ENCODE peak calls at places on chromosomes 11 and 22, in seven cellular contexts. One of them, this sample, is unnamed.

GRCh38 chr11:125662689-125663088 is 18.0 kb downstream of the ACRV1 start:
- DNase-seq in B cell: no peak
- DNase-seq in endothelial cell: no peak
- DNase-seq in astrocyte of the spinal cord: no peak
- DNase-seq in PC-3: no peak
- DNase-seq in fibroblast of lung: no peak
- DNase-seq in left lung: no peak
- DNase-seq in this sample: no peak

GRCh38 chr11:67634366-67635230 is 4.9 kb upstream of the NUDT8 start:
- DNase-seq in B cell: peak
- DNase-seq in left lung: peak
- DNase-seq in astrocyte of the spinal cord: no peak
- DNase-seq in fibroblast of lung: no peak
- DNase-seq in PC-3: no peak
- DNase-seq in endothelial cell: no peak
- DNase-seq in this sample: no peak

GRCh38 chr11:36146437-36146836 is 142.8 kb downstream of the COMMD9 start:
- DNase-seq in fibroblast of lung: peak
- DNase-seq in left lung: no peak
- DNase-seq in B cell: no peak
- DNase-seq in endothelial cell: no peak
- DNase-seq in PC-3: no peak
- DNase-seq in astrocyte of the spinal cord: no peak
- DNase-seq in this sample: no peak

GRCh38 chr11:117146521-117146920 is 2.4 kb downstream of the PAFAH1B2 start:
- DNase-seq in astrocyte of the spinal cord: peak
- DNase-seq in left lung: no peak
- DNase-seq in fibroblast of lung: peak
- DNase-seq in endothelial cell: no peak
- DNase-seq in B cell: no peak
- DNase-seq in PC-3: no peak
- DNase-seq in this sample: no peak

GRCh38 chr11:128488471-128488870 is 98.9 kb downstream of the ETS1 start:
- DNase-seq in astrocyte of the spinal cord: peak
- DNase-seq in endothelial cell: no peak
- DNase-seq in PC-3: peak
- DNase-seq in fibroblast of lung: peak
- DNase-seq in left lung: no peak
- DNase-seq in B cell: no peak
- DNase-seq in this sample: peak

GRCh38 chr11:29623144-29623722 is 393.6 kb downstream of the KCNA4 start:
- DNase-seq in astrocyte of the spinal cord: no peak
- DNase-seq in endothelial cell: no peak
- DNase-seq in PC-3: no peak
- DNase-seq in B cell: no peak
- DNase-seq in fibroblast of lung: no peak
- DNase-seq in left lung: no peak
- DNase-seq in this sample: no peak

GRCh38 chr11:134835561-134835960 is 423.5 kb upstream of the B3GAT1 start:
- DNase-seq in fibroblast of lung: no peak
- DNase-seq in PC-3: no peak
- DNase-seq in astrocyte of the spinal cord: no peak
- DNase-seq in B cell: no peak
- DNase-seq in left lung: no peak
- DNase-seq in endothelial cell: no peak
- DNase-seq in this sample: no peak

GRCh38 chr11:118792642-118793124 is 1.7 kb upstream of the DDX6 start:
- DNase-seq in B cell: peak
- DNase-seq in endothelial cell: peak
- DNase-seq in PC-3: peak
- DNase-seq in fibroblast of lung: peak
- DNase-seq in astrocyte of the spinal cord: peak
- DNase-seq in left lung: peak
- DNase-seq in this sample: peak

GRCh38 chr11:62804310-62805043 is 763 bp downstream of the NXF1 start:
- DNase-seq in B cell: no peak
- DNase-seq in endothelial cell: no peak
- DNase-seq in fibroblast of lung: peak
- DNase-seq in astrocyte of the spinal cord: peak
- DNase-seq in left lung: no peak
- DNase-seq in PC-3: peak
- DNase-seq in this sample: peak

GRCh38 chr11:70628881-70629844 is 230.8 kb downstream of the CTTN start:
- DNase-seq in endothelial cell: no peak
- DNase-seq in B cell: no peak
- DNase-seq in astrocyte of the spinal cord: no peak
- DNase-seq in PC-3: no peak
- DNase-seq in left lung: peak
- DNase-seq in fibroblast of lung: no peak
- DNase-seq in this sample: no peak

GRCh38 chr22:25388866-25389540 is 169.6 kb downstream of the CRYBB2 start:
- DNase-seq in left lung: no peak
- DNase-seq in PC-3: no peak
- DNase-seq in B cell: no peak
- DNase-seq in endothelial cell: no peak
- DNase-seq in fibroblast of lung: no peak
- DNase-seq in astrocyte of the spinal cord: no peak
- DNase-seq in this sample: no peak

GRCh38 chr11:94729352-94729751 is 38.8 kb upstream of the AMOTL1 start:
- DNase-seq in PC-3: no peak
- DNase-seq in B cell: no peak
- DNase-seq in fibroblast of lung: no peak
- DNase-seq in endothelial cell: no peak
- DNase-seq in astrocyte of the spinal cord: no peak
- DNase-seq in left lung: no peak
- DNase-seq in this sample: no peak

GRCh38 chr22:44676441-44677298 is 25.3 kb upstream of the PRR5 start:
- DNase-seq in left lung: no peak
- DNase-seq in endothelial cell: no peak
- DNase-seq in B cell: no peak
- DNase-seq in astrocyte of the spinal cord: no peak
- DNase-seq in PC-3: no peak
- DNase-seq in fibroblast of lung: no peak
- DNase-seq in this sample: no peak

GRCh38 chr11:7576671-7577225 is 62.9 kb downstream of the PPFIBP2 start:
- DNase-seq in fibroblast of lung: peak
- DNase-seq in B cell: no peak
- DNase-seq in PC-3: no peak
- DNase-seq in endothelial cell: no peak
- DNase-seq in left lung: no peak
- DNase-seq in astrocyte of the spinal cord: no peak
- DNase-seq in this sample: no peak

GRCh38 chr11:64267207-64267945 is 16.0 kb downstream of the PLCB3 start:
- DNase-seq in left lung: no peak
- DNase-seq in astrocyte of the spinal cord: no peak
- DNase-seq in PC-3: no peak
- DNase-seq in fibroblast of lung: no peak
- DNase-seq in endothelial cell: no peak
- DNase-seq in B cell: no peak
- DNase-seq in this sample: no peak

GRCh38 chr11:111574373-111575230 is 27.6 kb upstream of the SIK2 start:
- DNase-seq in endothelial cell: no peak
- DNase-seq in astrocyte of the spinal cord: no peak
- DNase-seq in PC-3: no peak
- DNase-seq in B cell: no peak
- DNase-seq in left lung: no peak
- DNase-seq in fibroblast of lung: no peak
- DNase-seq in this sample: no peak

GRCh38 chr11:117189191-117189940 is 9.8 kb upstream of the TAGLN start:
- DNase-seq in PC-3: no peak
- DNase-seq in left lung: peak
- DNase-seq in astrocyte of the spinal cord: no peak
- DNase-seq in fibroblast of lung: no peak
- DNase-seq in endothelial cell: no peak
- DNase-seq in B cell: peak
- DNase-seq in this sample: no peak

GRCh38 chr11:27532652-27533325 is 26.2 kb upstream of the LIN7C start:
- DNase-seq in PC-3: no peak
- DNase-seq in fibroblast of lung: peak
- DNase-seq in B cell: no peak
- DNase-seq in left lung: no peak
- DNase-seq in astrocyte of the spinal cord: peak
- DNase-seq in endothelial cell: no peak
- DNase-seq in this sample: no peak

GRCh38 chr11:44333271-44334218 is 23.6 kb upstream of the ALX4 start:
- DNase-seq in fibroblast of lung: peak
- DNase-seq in B cell: no peak
- DNase-seq in left lung: no peak
- DNase-seq in PC-3: no peak
- DNase-seq in astrocyte of the spinal cord: no peak
- DNase-seq in endothelial cell: no peak
- DNase-seq in this sample: no peak

GRCh38 chr22:35322893-35323292 is 23.2 kb downstream of the TOM1 start:
- DNase-seq in B cell: no peak
- DNase-seq in fibroblast of lung: no peak
- DNase-seq in endothelial cell: no peak
- DNase-seq in left lung: no peak
- DNase-seq in astrocyte of the spinal cord: no peak
- DNase-seq in PC-3: no peak
- DNase-seq in this sample: no peak

GRCh38 chr11:21037836-21038235 is 368.4 kb downstream of the NELL1 start:
- DNase-seq in PC-3: no peak
- DNase-seq in fibroblast of lung: no peak
- DNase-seq in astrocyte of the spinal cord: no peak
- DNase-seq in endothelial cell: no peak
- DNase-seq in B cell: no peak
- DNase-seq in left lung: no peak
- DNase-seq in this sample: no peak

GRCh38 chr11:18485905-18486528 is 30.4 kb downstream of the LDHAL6A start:
- DNase-seq in fibroblast of lung: no peak
- DNase-seq in PC-3: no peak
- DNase-seq in astrocyte of the spinal cord: no peak
- DNase-seq in left lung: no peak
- DNase-seq in endothelial cell: no peak
- DNase-seq in B cell: no peak
- DNase-seq in this sample: no peak

GRCh38 chr11:32706985-32707736 is 87.3 kb downstream of the CCDC73 start:
- DNase-seq in left lung: no peak
- DNase-seq in endothelial cell: no peak
- DNase-seq in fibroblast of lung: peak
- DNase-seq in PC-3: peak
- DNase-seq in astrocyte of the spinal cord: peak
- DNase-seq in B cell: no peak
- DNase-seq in this sample: peak

GRCh38 chr11:93870616-93871015 is 20.2 kb upstream of the VSTM5 start:
- DNase-seq in endothelial cell: no peak
- DNase-seq in fibroblast of lung: no peak
- DNase-seq in astrocyte of the spinal cord: no peak
- DNase-seq in B cell: no peak
- DNase-seq in left lung: no peak
- DNase-seq in PC-3: no peak
- DNase-seq in this sample: no peak

DNA sequence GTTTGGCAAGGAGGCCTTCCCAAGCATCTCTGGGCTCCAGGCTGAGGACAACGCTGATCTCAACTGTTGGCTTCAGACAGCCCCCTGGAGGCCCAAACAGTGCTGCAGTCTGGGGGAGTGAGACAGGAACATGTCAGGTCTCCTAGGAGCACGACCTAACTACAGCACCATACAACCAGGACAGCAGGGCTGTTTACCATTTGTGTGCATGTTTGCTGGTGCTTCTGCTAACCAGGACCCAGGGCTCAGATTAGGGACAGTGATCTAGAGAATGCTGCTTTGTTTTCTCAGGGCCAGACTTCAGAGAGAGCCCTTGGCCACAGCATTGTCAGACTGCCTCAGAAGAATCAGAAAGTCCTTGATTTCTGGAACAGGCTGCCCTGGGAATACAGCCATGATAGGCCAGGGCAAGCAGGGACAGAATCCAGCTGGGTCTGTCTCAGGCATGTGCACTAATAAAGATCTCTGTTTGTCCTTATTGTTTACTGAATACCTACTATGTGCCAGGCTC is 126.5 kb downstream of the VPREB1 start:
- DNase-seq in astrocyte of the spinal cord: no peak
- DNase-seq in fibroblast of lung: no peak
- DNase-seq in PC-3: no peak
- DNase-seq in endothelial cell: no peak
- DNase-seq in B cell: no peak
- DNase-seq in left lung: no peak
- DNase-seq in this sample: no peak
- TF ChIP-seq CTCF in astrocyte of the spinal cord: no peak
- TF ChIP-seq CTCF in fibroblast of lung: peak
- TF ChIP-seq CTCF in PC-3: no peak
- TF ChIP-seq CTCF in endothelial cell: no peak
- TF ChIP-seq CTCF in B cell: no peak
- TF ChIP-seq CTCF in left lung: no peak
- TF ChIP-seq CTCF in this sample: no peak

DNA sequence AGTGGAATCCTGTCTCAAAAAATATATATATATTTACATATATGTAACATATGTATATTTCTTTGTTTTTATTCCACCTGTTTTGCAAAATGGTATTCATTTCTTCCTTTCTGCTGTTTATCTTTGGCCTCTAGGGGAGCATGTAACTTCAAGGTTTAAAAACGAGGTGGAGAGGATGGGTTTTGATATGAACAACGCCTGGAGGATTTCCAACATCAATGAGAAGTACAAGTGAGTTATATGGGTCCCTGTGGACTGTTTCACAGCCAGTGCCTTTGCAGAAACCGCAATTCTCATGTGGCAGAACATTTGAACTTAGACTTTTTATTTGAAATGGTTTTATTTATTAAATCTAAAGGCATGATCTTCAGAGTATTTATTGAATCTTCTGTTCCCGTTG is 81.6 kb upstream of the HORMAD2 start:
- DNase-seq in astrocyte of the spinal cord: no peak
- DNase-seq in PC-3: no peak
- DNase-seq in B cell: no peak
- DNase-seq in left lung: no peak
- DNase-seq in fibroblast of lung: no peak
- DNase-seq in endothelial cell: no peak
- DNase-seq in this sample: no peak
- TF ChIP-seq CTCF in astrocyte of the spinal cord: peak
- TF ChIP-seq CTCF in PC-3: no peak
- TF ChIP-seq CTCF in B cell: no peak
- TF ChIP-seq CTCF in left lung: no peak
- TF ChIP-seq CTCF in fibroblast of lung: no peak
- TF ChIP-seq CTCF in endothelial cell: peak
- TF ChIP-seq CTCF in this sample: peak

DNA sequence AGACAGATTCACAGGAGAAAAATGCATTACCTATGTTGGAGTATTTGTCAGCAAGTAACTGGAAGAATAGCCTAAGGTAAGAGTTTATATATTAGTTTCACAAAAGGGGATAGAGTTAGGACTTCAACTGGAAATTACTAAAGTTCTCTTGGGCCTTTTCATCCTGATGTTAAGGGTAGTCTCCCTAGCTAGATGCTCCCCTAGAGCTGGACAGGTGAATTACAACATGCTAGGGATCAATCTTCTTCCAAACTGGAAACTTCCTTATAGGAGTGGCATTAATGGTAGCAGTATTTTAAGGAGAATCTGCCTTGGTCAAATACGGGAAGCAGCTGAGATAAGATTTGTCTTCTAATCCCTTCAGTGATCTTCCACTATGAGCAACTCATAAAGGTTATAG is 632.8 kb upstream of the RAG2 start:
- DNase-seq in astrocyte of the spinal cord: no peak
- DNase-seq in left lung: no peak
- DNase-seq in fibroblast of lung: no peak
- DNase-seq in B cell: no peak
- DNase-seq in PC-3: no peak
- DNase-seq in endothelial cell: no peak
- DNase-seq in this sample: no peak
- TF ChIP-seq CTCF in astrocyte of the spinal cord: no peak
- TF ChIP-seq CTCF in left lung: no peak
- TF ChIP-seq CTCF in fibroblast of lung: no peak
- TF ChIP-seq CTCF in B cell: no peak
- TF ChIP-seq CTCF in PC-3: peak
- TF ChIP-seq CTCF in endothelial cell: no peak
- TF ChIP-seq CTCF in this sample: no peak

GRCh38 chr11:102451693-102452460 is 688 bp downstream of the TMEM123 start:
- DNase-seq in astrocyte of the spinal cord: peak
- DNase-seq in fibroblast of lung: peak
- DNase-seq in B cell: peak
- DNase-seq in left lung: peak
- DNase-seq in PC-3: peak
- DNase-seq in endothelial cell: peak
- DNase-seq in this sample: peak
- TF ChIP-seq CTCF in astrocyte of the spinal cord: no peak
- TF ChIP-seq CTCF in fibroblast of lung: no peak
- TF ChIP-seq CTCF in B cell: no peak
- TF ChIP-seq CTCF in left lung: no peak
- TF ChIP-seq CTCF in PC-3: peak
- TF ChIP-seq CTCF in endothelial cell: no peak
- TF ChIP-seq CTCF in this sample: peak

This sample was measured in HFFc6.